ENCODE peak calls at places on chromosomes 4 and X, in nine cellular contexts. W, U, R, O, T, K, F, H and Q are unnamed samples.

GRCh38 chrX:47706575-47706974 is 47.6 kb upstream of the UXT start:
- DNase-seq in W (no peak), U (no peak), R (no peak), O (no peak), T (no peak), K (no peak), F (no peak), H (no peak), Q (peak; percentile 75)

GRCh38 chr4:148109216-148109615 is 333.0 kb downstream of the NR3C2 start:
- DNase-seq in W (no peak), U (no peak), R (no peak), O (no peak), T (no peak), K (no peak), F (no peak), H (no peak), Q (no peak)

GRCh38 chr4:40283413-40283812 is 51.7 kb upstream of the CHRNA9 start:
- DNase-seq in W (no peak), U (no peak), R (no peak), O (peak; percentile 30), T (no peak), K (no peak), F (no peak), H (peak; percentile 15), Q (no peak)

GRCh38 chr4:167989815-167990214 is 102.5 kb upstream of the ANXA10 start:
- DNase-seq in W (no peak), U (peak; percentile 4), R (peak; percentile 48), O (no peak), T (no peak), K (no peak), F (no peak), H (no peak), Q (peak; percentile 4)

GRCh38 chrX:37745835-37746234 is 34.0 kb upstream of the CYBB start:
- DNase-seq in W (no peak), U (no peak), R (no peak), O (no peak), T (no peak), K (peak; percentile 49), F (no peak), H (no peak), Q (no peak)

GRCh38 chr4:25814323-25814722 is 48.5 kb downstream of the SEL1L3 start:
- DNase-seq in W (no peak), U (no peak), R (peak; percentile 18), O (no peak), T (no peak), K (no peak), F (no peak), H (no peak), Q (peak; percentile 17)

GRCh38 chrX:153640736-153641574 is 6.0 kb upstream of the DUSP9 start:
- DNase-seq in W (no peak), U (no peak), R (no peak), O (peak; percentile 7), T (no peak), K (no peak), F (peak; percentile 25), H (peak; percentile 33), Q (no peak)

GRCh38 chrX:110338850-110339373 is 19.7 kb upstream of the RTL9 start:
- DNase-seq in W (no peak), U (no peak), R (no peak), O (no peak), T (no peak), K (no peak), F (no peak), H (no peak), Q (no peak)

GRCh38 chr4:73653695-73654106 is 33.5 kb upstream of the RASSF6 start:
- DNase-seq in W (peak; percentile 85), U (peak; percentile 33), R (peak; percentile 90), O (peak; percentile 65), T (peak; percentile 90), K (peak; percentile 91), F (peak; percentile 38), H (peak; percentile 69), Q (peak; percentile 73)

GRCh38 chr4:33060873-33061542 is 2340.8 kb downstream of the PCDH7 start:
- DNase-seq in W (peak; percentile 22), U (peak; percentile 68), R (peak; percentile 69), O (peak; percentile 77), T (peak; percentile 41), K (peak; percentile 71), F (peak; percentile 2), H (peak; percentile 91), Q (peak; percentile 74)

GRCh38 chrX:29229802-29230201 is 642.6 kb downstream of the IL1RAPL1 start:
- DNase-seq in W (no peak), U (no peak), R (peak; percentile 78), O (no peak), T (no peak), K (no peak), F (no peak), H (no peak), Q (peak; percentile 35)

GRCh38 chr4:128427832-128428366 is 140.3 kb upstream of the PGRMC2 start:
- DNase-seq in W (peak; percentile 59), U (peak; percentile 86), R (peak; percentile 87), O (peak; percentile 66), T (no peak), K (peak; percentile 91), F (peak; percentile 38), H (peak; percentile 5), Q (peak; percentile 83)

GRCh38 chr4:75985116-75985515 is 5.6 kb downstream of the SDAD1 start:
- DNase-seq in W (no peak), U (no peak), R (peak; percentile 59), O (no peak), T (no peak), K (no peak), F (no peak), H (no peak), Q (peak; percentile 96)

GRCh38 chr4:147289181-147289580 is 191.7 kb upstream of the EDNRA start:
- DNase-seq in W (no peak), U (no peak), R (no peak), O (no peak), T (no peak), K (no peak), F (no peak), H (no peak), Q (no peak)

GRCh38 chrX:84182521-84182920 is 5.5 kb downstream of the RPS6KA6 start:
- DNase-seq in W (no peak), U (no peak), R (no peak), O (peak; percentile 23), T (no peak), K (peak; percentile 22), F (no peak), H (no peak), Q (no peak)

GRCh38 chr4:14853186-14853946 is 148.9 kb upstream of the CPEB2 start:
- DNase-seq in W (no peak), U (no peak), R (peak; percentile 62), O (peak; percentile 56), T (no peak), K (no peak), F (no peak), H (peak; percentile 10), Q (peak; percentile 95)

GRCh38 chr4:47510506-47511143 is 25.6 kb downstream of the ATP10D start:
- DNase-seq in W (peak; percentile 31), U (no peak), R (peak; percentile 14), O (no peak), T (no peak), K (peak; percentile 65), F (no peak), H (no peak), Q (peak; percentile 60)

GRCh38 chr4:100124715-100125114 is 65.6 kb downstream of the DDIT4L start:
- DNase-seq in W (no peak), U (no peak), R (no peak), O (no peak), T (no peak), K (no peak), F (no peak), H (no peak), Q (no peak)
- H2AFZ ChIP-seq in W (no peak overlapping the region), U (no peak overlapping the region), R (no peak overlapping the region), O (no peak overlapping the region), T (no peak overlapping the region), K (no peak overlapping the region), F (no peak overlapping the region), H (no peak overlapping the region), Q (no peak overlapping the region)

DNA sequence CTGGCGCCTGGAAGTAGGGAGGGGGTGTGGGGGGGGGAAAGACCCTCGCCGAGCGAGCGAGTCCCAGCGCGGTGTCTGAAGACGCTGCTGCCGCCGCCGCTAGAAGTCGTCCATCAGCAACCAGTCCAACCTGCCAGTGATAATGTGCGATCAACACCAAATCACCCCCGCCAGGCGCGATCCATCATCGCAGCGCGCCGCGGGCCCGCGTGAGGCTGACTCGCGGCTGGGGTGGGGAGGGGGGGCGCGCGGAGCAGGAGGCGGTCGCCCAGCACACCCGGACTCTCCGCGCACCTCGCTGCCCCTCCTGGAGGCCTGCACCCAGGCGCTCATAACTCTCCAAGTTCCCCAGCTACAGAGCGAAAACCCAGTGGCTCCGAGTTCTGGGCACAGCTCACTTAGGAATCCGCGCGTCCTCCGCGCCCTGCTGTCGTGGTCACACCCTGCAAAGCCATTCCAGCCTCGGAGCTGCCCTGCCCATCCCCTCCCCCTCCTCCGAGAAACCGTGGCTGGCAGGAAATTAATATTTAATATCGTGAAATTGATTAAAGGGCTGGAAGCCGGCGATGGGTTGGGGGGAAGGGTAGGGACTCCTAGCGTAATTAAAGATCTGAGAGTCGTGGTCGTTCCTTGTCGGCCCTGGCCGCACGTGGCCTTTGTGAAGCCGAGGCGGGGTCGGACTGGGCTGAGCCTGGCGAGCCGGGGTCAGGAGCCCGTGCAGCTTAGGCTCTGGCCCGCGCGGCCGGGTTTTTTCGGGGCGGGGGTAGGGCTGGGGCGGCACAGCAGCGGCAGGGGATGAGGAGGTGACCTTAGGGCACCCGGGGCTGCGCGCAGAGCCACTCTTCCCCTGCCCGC is 58.1 kb upstream of the BCOR start:
- DNase-seq in W (no peak), U (no peak), R (no peak), O (peak; percentile 45), T (peak; percentile 28), K (no peak), F (peak; percentile 64), H (peak; percentile 36), Q (peak; percentile 35)
- H3K9me2 ChIP-seq in W (no peaks in the 10 kb centered on the region), U (no peaks in the 10 kb centered on the region), R (no peaks in the 10 kb centered on the region), O (no peaks in the 10 kb centered on the region), T (no peaks in the 10 kb centered on the region), K (no peaks in the 10 kb centered on the region), F (no peaks in the 10 kb centered on the region), H (no peaks in the 10 kb centered on the region), Q (no peaks in the 10 kb centered on the region)

GRCh38 chrX:17861496-17862011 is 456 bp upstream of the RAI2 start:
- DNase-seq in W (no peak), U (no peak), R (no peak), O (no peak), T (no peak), K (no peak), F (no peak), H (peak; percentile 27), Q (no peak)
- H3K4me3 ChIP-seq in W (no peak overlapping the region), U (no peak overlapping the region), R (peak overlapping the region; percentile 57), O (peak overlapping the region; percentile 26), T (no peak overlapping the region), K (no peak overlapping the region), F (no peak overlapping the region), H (peak overlapping the region; percentile 50), Q (no peak overlapping the region)

DNA sequence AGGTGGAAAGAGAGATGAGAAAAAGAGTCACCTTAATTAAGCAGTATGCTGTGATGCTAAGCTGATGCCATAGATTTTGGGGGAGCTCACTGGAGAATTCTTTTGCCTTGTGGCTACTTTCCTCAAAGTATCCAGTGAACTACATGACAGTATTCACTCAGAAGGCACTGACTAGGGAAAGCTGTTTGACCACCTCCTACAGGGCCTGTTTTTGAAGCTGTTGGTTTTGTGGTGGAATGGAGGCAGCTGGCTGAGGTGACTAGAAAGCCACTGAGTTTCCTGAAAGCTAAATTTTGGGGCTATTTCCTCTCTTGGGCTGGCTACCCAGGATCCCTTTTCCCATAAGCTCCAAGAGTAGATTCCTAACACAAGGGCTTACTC is 124.8 kb upstream of the EOLA2 start:
- DNase-seq in W (no peak), U (no peak), R (no peak), O (no peak), T (no peak), K (no peak), F (no peak), H (no peak), Q (no peak)
- H2AFZ ChIP-seq in W (no peak overlapping the region), U (no peak overlapping the region), R (peak overlapping the region; percentile 0), O (no peak overlapping the region), T (no peak overlapping the region), K (no peak overlapping the region), F (no peak overlapping the region), H (no peak overlapping the region), Q (no peak overlapping the region)